ENCODE peak calls at places on chromosomes 5 and 9, in four cellular contexts. One of them, this sample, is unnamed.

GRCh38 chr9:120327322-120327721 is 252.6 kb downstream of the CDK5RAP2 start:
- DNase-seq in ACHN: no peak
- DNase-seq in sigmoid colon: no peak
- DNase-seq in NCI-H1105: no peak
- DNase-seq in this sample: no peak

GRCh38 chr5:60295423-60295822 is 401.9 kb upstream of the PDE4D start:
- DNase-seq in ACHN: peak
- DNase-seq in sigmoid colon: no peak
- DNase-seq in NCI-H1105: no peak
- DNase-seq in this sample: peak

GRCh38 chr5:35308391-35308790 is 78.1 kb upstream of the PRLR start:
- DNase-seq in ACHN: no peak
- DNase-seq in sigmoid colon: no peak
- DNase-seq in NCI-H1105: no peak
- DNase-seq in this sample: no peak

GRCh38 chr5:142960309-142960696 is 190.1 kb downstream of the ARHGAP26 start:
- DNase-seq in ACHN: peak
- DNase-seq in sigmoid colon: no peak
- DNase-seq in NCI-H1105: no peak
- DNase-seq in this sample: no peak

GRCh38 chr5:74122175-74122574 is 496.2 kb downstream of the ARHGEF28 start:
- DNase-seq in ACHN: no peak
- DNase-seq in sigmoid colon: no peak
- DNase-seq in NCI-H1105: no peak
- DNase-seq in this sample: no peak

GRCh38 chr5:170611446-170612088 is 107.7 kb downstream of the KCNIP1 start:
- DNase-seq in ACHN: peak
- DNase-seq in sigmoid colon: no peak
- DNase-seq in NCI-H1105: no peak
- DNase-seq in this sample: no peak

GRCh38 chr5:149442563-149443182 is 63.6 kb upstream of the IL17B start:
- DNase-seq in ACHN: peak
- DNase-seq in sigmoid colon: peak
- DNase-seq in NCI-H1105: peak
- DNase-seq in this sample: peak

GRCh38 chr5:54902817-54903473 is 82.4 kb downstream of the ESM1 start:
- DNase-seq in ACHN: peak
- DNase-seq in sigmoid colon: no peak
- DNase-seq in NCI-H1105: no peak
- DNase-seq in this sample: no peak

GRCh38 chr9:135586601-135587109 is 25.1 kb downstream of the PAEP start:
- DNase-seq in ACHN: no peak
- DNase-seq in sigmoid colon: peak
- DNase-seq in NCI-H1105: no peak
- DNase-seq in this sample: no peak

GRCh38 chr9:4315582-4316215 is 15.8 kb upstream of the GLIS3 start:
- DNase-seq in ACHN: peak
- DNase-seq in sigmoid colon: peak
- DNase-seq in NCI-H1105: peak
- DNase-seq in this sample: peak

GRCh38 chr9:81635526-81636279 is 53.6 kb downstream of the TLE1 start:
- DNase-seq in ACHN: no peak
- DNase-seq in sigmoid colon: no peak
- DNase-seq in NCI-H1105: no peak
- DNase-seq in this sample: no peak

GRCh38 chr9:112078432-112078831 is 96.7 kb downstream of the SUSD1 start:
- DNase-seq in ACHN: no peak
- DNase-seq in sigmoid colon: no peak
- DNase-seq in NCI-H1105: no peak
- DNase-seq in this sample: peak

GRCh38 chr5:13944564-13945195 is at the start of gene DNAH5:
- DNase-seq in ACHN: no peak
- DNase-seq in sigmoid colon: no peak
- DNase-seq in NCI-H1105: peak
- DNase-seq in this sample: no peak

GRCh38 chr5:136435951-136436544 is 70.7 kb upstream of the TRPC7 start:
- DNase-seq in ACHN: no peak
- DNase-seq in sigmoid colon: no peak
- DNase-seq in NCI-H1105: no peak
- DNase-seq in this sample: no peak

GRCh38 chr5:44862808-44863207 is 54.1 kb downstream of the MRPS30 start:
- DNase-seq in ACHN: peak
- DNase-seq in sigmoid colon: no peak
- DNase-seq in NCI-H1105: no peak
- DNase-seq in this sample: no peak

GRCh38 chr9:25827626-25828025 is 149.4 kb upstream of the TUSC1 start:
- DNase-seq in ACHN: no peak
- DNase-seq in sigmoid colon: no peak
- DNase-seq in NCI-H1105: no peak
- DNase-seq in this sample: no peak